ENCODE peak calls at places on chromosomes 3 and 15, in four cellular contexts. H is A549, B is WERI-Rb-1, Y is breast epithelium. X is an unnamed sample.

GRCh38 chr3:196085534-196085933 is 3.6 kb upstream of the TFRC start:
- DNase-seq in Y (no peak), H (no peak), B (no peak), X (no peak)

GRCh38 chr3:105387122-105387751 is 20.5 kb downstream of the ALCAM start:
- DNase-seq in Y (no peak), H (peak), B (no peak), X (no peak)

GRCh38 chr3:83226751-83227150 is 1465.3 kb upstream of the GBE1 start:
- DNase-seq in H (no peak), Y (no peak), B (no peak), X (no peak)

GRCh38 chr3:50503947-50504346 is 513 bp upstream of the CACNA2D2 start:
- DNase-seq in H (no peak), B (no peak), Y (no peak), X (no peak)

GRCh38 chr3:16937421-16937820 is 52.7 kb downstream of the PLCL2 start:
- DNase-seq in H (no peak), B (no peak), Y (no peak), X (no peak)

GRCh38 chr15:60119101-60119500 is 115.0 kb downstream of the FOXB1 start:
- DNase-seq in Y (no peak), B (no peak), H (no peak), X (no peak)

GRCh38 chr3:97817965-97818364 is 3.8 kb upstream of the CRYBG3 start:
- DNase-seq in Y (no peak), H (no peak), B (peak), X (no peak)

GRCh38 chr3:37645801-37646380 is 215.8 kb upstream of the CTDSPL start:
- DNase-seq in B (no peak), H (no peak), Y (no peak), X (no peak)

GRCh38 chr3:20573175-20573574 is 387.2 kb upstream of the SGO1 start:
- DNase-seq in H (no peak), B (no peak), Y (no peak), X (no peak)

GRCh38 chr15:56948766-56949105 is 30.3 kb downstream of the TCF12 start:
- DNase-seq in B (no peak), Y (no peak), H (no peak), X (no peak)

GRCh38 chr15:70492240-70493177 is 270.8 kb downstream of the UACA start:
- DNase-seq in H (peak), Y (no peak), B (no peak), X (peak)

GRCh38 chr15:51132384-51133139 is 37.9 kb upstream of the TNFAIP8L3 start:
- DNase-seq in Y (no peak), H (peak), B (peak), X (peak)

GRCh38 chr3:44061268-44061667 is 180.4 kb upstream of the TOPAZ1 start:
- DNase-seq in Y (no peak), B (no peak), H (no peak), X (no peak)

GRCh38 chr3:16102187-16102561 is 72.3 kb upstream of the GALNT15 start:
- DNase-seq in B (no peak), H (no peak), Y (no peak), X (no peak)

GRCh38 chr15:30913761-30914160 is 10.0 kb downstream of the FAN1 start:
- DNase-seq in H (no peak), B (no peak), Y (no peak), X (no peak)

GRCh38 chr3:58009749-58010535 is 1.7 kb downstream of the FLNB start:
- DNase-seq in H (no peak), Y (peak), B (no peak), X (no peak)

GRCh38 chr3:124679048-124679638 is 51.1 kb upstream of the UMPS start:
- DNase-seq in Y (no peak), H (no peak), B (no peak), X (no peak)

GRCh38 chr3:113241292-113242033 is 30.1 kb downstream of the BOC start:
- DNase-seq in Y (no peak), H (no peak), B (peak), X (no peak)

GRCh38 chr15:70062321-70062956 is 35.3 kb downstream of the TLE3 start:
- DNase-seq in B (peak), H (no peak), Y (peak), X (peak)

GRCh38 chr3:177516130-177517011 is 319.1 kb upstream of the TBL1XR1 start:
- DNase-seq in Y (no peak), B (no peak), H (no peak), X (peak)

GRCh38 chr15:66708389-66708788 is 6.4 kb downstream of the SMAD6 start:
- DNase-seq in H (no peak), B (no peak), Y (no peak), X (no peak)

GRCh38 chr3:164883161-164883560 is 195.1 kb downstream of the SI start:
- DNase-seq in Y (no peak), H (no peak), B (no peak), X (no peak)

GRCh38 chr3:81249540-81250029 is 511.9 kb downstream of the GBE1 start:
- DNase-seq in Y (no peak), B (no peak), H (peak), X (no peak)

GRCh38 chr3:172397716-172398405 is 50.4 kb downstream of the GHSR start:
- DNase-seq in H (peak), Y (no peak), B (no peak), X (no peak)

GRCh38 chr3:184336484-184337230 is 743 bp upstream of the FAM131A start:
- DNase-seq in Y (no peak), B (no peak), H (no peak), X (no peak)

GRCh38 chr3:26281284-26281977 is 341.1 kb upstream of the LRRC3B start:
- DNase-seq in B (no peak), H (no peak), Y (no peak), X (no peak)

GRCh38 chr15:59346951-59347350 is 25.7 kb downstream of the MYO1E start:
- DNase-seq in B (no peak), Y (no peak), H (no peak), X (no peak)

GRCh38 chr3:153927107-153927506 is 194.1 kb upstream of the ARHGEF26 start:
- DNase-seq in H (no peak), B (no peak), Y (no peak), X (no peak)

GRCh38 chr3:43531835-43532234 is 90.0 kb downstream of the ANO10 start:
- DNase-seq in B (no peak), H (peak), Y (no peak), X (no peak)

GRCh38 chr15:90294601-90295269 is 29.3 kb downstream of the NGRN start:
- DNase-seq in Y (no peak), H (no peak), B (no peak), X (no peak)

GRCh38 chr3:134374791-134375541 is 719 bp upstream of the AMOTL2 start:
- DNase-seq in B (peak), H (peak), Y (peak), X (peak)

GRCh38 chr15:39287322-39288195 is 293.3 kb upstream of the THBS1 start:
- DNase-seq in Y (no peak), H (no peak), B (no peak), X (no peak)

GRCh38 chr3:129827765-129828164 is 65.7 kb downstream of the TMCC1 start:
- DNase-seq in B (no peak), H (no peak), Y (no peak), X (no peak)

GRCh38 chr3:138774529-138775253 is 60.0 kb downstream of the PIK3CB start:
- DNase-seq in H (peak), Y (no peak), B (no peak), X (no peak)

GRCh38 chr3:159082514-159082913 is 280.7 kb downstream of the MFSD1 start:
- DNase-seq in H (no peak), Y (no peak), B (no peak), X (no peak)

GRCh38 chr15:51192560-51193280 is 98.0 kb upstream of the TNFAIP8L3 start:
- DNase-seq in H (peak), Y (peak), B (peak), X (peak)

GRCh38 chr15:82750831-82751181 is 41.1 kb upstream of the AP3B2 start:
- DNase-seq in B (peak), Y (no peak), H (peak), X (peak)

GRCh38 chr3:30612422-30613134 is 6.2 kb downstream of the TGFBR2 start:
- DNase-seq in B (no peak), Y (no peak), H (no peak), X (no peak)
- H3K27ac ChIP-seq in B (no peak), Y (peak), H (peak), X (peak)

GRCh38 chr15:96345560-96346389 is 15.3 kb downstream of the NR2F2 start:
- DNase-seq in B (peak), Y (peak), H (peak), X (peak)

GRCh38 chr15:96344706-96345559 is 14.4 kb downstream of the NR2F2 start:
- DNase-seq in Y (no peak), H (no peak), B (no peak), X (no peak)

GRCh38 chr15:96343529-96344072 is 13.1 kb downstream of the NR2F2 start:
- DNase-seq in H (no peak), Y (no peak), B (no peak), X (no peak)

GRCh38 chr15:96342611-96343528 is 12.4 kb downstream of the NR2F2 start:
- DNase-seq in B (no peak), Y (no peak), H (no peak), X (no peak)

DNA sequence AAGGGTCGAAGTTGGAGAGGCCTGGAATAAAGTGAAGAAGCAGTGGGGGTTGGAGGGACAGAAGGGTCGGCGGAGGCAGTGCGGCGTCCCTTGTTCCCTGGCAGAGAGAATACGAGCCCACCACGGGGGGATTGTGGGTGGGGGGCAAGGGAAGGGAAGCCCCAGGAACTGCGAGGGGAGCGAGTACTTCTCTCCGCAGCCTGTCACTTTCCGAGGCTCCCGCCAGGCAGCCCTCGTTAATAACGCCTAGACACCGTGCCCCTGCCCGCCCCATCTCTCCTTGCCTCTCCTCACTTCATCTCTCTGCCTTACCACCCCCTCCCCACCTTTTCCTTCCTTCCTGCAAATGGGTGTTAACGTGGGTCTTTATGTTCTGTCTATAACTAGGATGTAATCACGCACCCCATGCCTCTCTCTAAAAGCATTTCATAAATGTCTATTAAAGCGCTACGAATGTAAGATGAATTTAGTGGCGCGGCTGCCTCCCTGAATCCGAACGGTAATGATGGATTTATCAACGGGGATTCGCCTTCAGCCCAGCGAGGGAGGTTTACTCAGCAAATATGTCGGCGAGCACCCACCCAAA is 13.7 kb downstream of the NR2F2 start:
- DNase-seq in Y (no peak), B (no peak), H (no peak), X (no peak)
- H3K27ac ChIP-seq in Y (peak), B (no peak), H (no peak), X (peak)

GRCh38 chr15:29822100-29822684 is at the start of gene TJP1:
- DNase-seq in Y (peak), H (peak), B (peak), X (peak)
- H3K27ac ChIP-seq in Y (peak), H (peak), B (peak), X (peak)

DNA sequence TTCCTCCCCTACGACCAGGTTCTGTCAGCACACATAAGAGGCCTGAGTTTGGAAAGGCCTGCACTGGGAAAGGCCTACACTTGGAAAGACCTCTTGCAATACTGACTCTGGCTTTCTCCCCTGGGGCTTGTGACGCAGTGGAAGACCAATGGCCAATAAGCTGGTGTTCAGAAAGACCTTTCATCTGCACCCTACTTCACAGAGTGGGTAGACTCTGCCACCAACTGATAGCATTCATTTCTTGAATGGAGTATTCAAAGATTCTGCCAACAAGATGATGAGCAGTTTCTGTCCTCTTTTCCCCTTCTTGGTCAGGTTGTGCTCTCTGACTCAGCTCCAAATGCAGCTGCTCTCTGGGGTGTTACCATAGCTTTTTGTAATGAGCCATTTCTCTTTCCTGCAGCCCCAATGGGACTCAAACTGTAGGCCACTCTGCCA is 48.8 kb downstream of the TIPARP start:
- DNase-seq in Y (no peak), B (no peak), H (no peak), X (no peak)
- H3K27ac ChIP-seq in Y (no peak), B (no peak), H (no peak), X (no peak)

GRCh38 chr3:186004671-186005070 is 66.9 kb upstream of the TRA2B start:
- DNase-seq in B (no peak), Y (no peak), H (no peak), X (no peak)

GRCh38 chr3:186001838-186002237 is 64.0 kb upstream of the TRA2B start:
- DNase-seq in H (no peak), B (no peak), Y (no peak), X (no peak)

GRCh38 chr3:186004209-186004608 is 66.4 kb upstream of the TRA2B start:
- DNase-seq in B (no peak), H (no peak), Y (no peak), X (no peak)

GRCh38 chr3:186003610-186004009 is 65.8 kb upstream of the TRA2B start:
- DNase-seq in H (no peak), Y (no peak), B (no peak), X (no peak)

DNA sequence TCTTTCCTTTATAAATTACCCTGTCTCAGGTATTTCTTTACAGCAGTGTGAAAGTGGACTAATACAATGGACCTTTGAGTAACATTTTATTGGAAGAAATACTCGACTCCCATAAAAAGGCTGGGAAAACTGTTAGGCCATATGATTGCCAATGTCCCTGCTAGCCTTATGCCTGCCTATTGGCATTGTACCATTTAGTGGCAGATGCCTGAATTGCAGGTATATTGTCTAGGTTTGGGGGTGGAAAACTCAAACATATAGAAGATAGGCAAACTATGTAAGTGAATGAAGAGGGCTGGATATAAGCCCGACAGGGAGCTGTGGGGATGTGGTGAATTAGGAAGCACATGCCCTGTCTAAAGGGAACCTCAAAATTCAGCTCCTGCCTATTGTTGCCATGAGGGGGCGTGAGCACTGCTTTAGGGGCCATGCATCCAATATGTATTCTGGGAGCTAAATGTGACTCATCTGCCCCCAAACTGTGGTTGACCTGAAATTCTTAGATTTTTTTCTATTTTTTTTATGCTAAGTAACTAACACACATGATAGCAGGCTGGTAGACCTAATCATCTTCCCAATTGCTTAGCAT is 65.2 kb upstream of the TRA2B start:
- DNase-seq in H (no peak), B (peak), Y (no peak), X (no peak)
- H3K27ac ChIP-seq in H (no peak), B (no peak), Y (no peak), X (no peak)

DNA sequence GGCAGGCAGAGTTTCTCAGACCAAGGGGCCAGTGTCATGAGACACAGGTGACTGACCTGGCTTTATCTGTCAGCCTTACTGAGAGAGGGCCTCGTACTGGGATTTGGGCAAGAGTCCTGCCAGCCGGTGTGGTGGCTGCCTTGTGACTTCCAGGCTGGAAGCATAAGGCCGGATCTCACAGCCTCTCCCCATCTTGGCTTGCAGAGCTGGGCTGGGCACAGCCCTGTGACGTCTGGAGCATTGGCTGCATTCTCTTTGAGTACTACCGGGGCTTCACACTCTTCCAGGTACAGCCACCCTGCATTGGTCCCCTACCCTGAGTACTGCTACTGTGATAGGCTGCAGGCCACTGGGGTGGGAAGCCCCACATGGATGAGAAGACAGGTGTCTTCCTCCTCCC is 12.1 kb downstream of the CLK3 start:
- DNase-seq in H (no peak), Y (no peak), B (no peak), X (no peak)
- H3K27ac ChIP-seq in H (no peak), Y (no peak), B (no peak), X (no peak)

GRCh38 chr3:11570251-11570650 is 73.5 kb downstream of the VGLL4 start:
- DNase-seq in H (no peak), B (no peak), Y (no peak), X (no peak)

GRCh38 chr3:11568503-11569155 is 75.1 kb downstream of the VGLL4 start:
- DNase-seq in H (peak), Y (no peak), B (no peak), X (peak)

GRCh38 chr3:11567516-11568467 is 75.9 kb downstream of the VGLL4 start:
- DNase-seq in Y (no peak), B (no peak), H (peak), X (peak)

GRCh38 chr3:11569156-11569741 is 74.5 kb downstream of the VGLL4 start:
- DNase-seq in B (no peak), Y (no peak), H (no peak), X (no peak)

DNA sequence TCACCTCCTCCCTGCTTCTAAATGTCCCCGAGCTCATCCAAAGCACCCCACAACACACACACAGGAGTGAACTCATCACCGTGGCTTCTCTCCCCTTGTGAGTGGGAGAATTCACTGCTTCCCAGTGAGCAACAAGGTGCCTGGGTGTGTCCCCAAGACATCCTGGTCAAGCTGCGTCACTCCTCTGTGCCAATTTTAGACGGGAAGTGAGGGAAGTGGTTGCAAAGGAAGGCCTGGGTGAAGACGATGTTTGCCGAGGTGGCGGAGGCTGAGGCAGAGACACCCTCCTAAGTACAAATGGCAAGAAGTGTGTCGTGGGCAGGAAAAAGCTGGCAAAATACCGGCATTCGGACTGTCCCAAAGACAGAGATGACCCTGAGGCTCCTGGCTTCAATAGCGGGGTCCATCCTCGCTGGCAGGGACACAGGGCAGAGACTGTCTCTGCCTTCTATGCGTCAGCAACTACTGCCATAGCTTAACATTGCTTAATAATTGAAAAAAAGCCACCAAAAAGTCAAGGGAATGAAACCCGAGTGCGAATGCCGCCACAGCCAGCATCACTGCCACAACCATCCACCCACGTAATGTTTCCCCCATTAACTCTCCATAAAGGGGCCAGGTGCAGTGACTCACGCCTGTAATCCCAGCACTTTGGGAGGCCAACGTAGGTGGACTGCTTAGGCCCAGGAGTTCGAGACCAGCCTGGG is 72.8 kb downstream of the VGLL4 start:
- DNase-seq in Y (no peak), B (no peak), H (no peak), X (no peak)
- H3K27ac ChIP-seq in Y (peak), B (peak), H (no peak), X (peak)